ENCODE peak calls at places on chromosome 18, in four cellular contexts. G is A549, M is K562, C is HepG2. E is an unnamed sample.

GRCh38 chr18:28594034-28594433 is 417.1 kb upstream of the CDH2 start:
- DNase-seq in G (no peak), M (no peak), C (no peak), E (no peak)

GRCh38 chr18:74457043-74457742 is at the start of gene DIPK1C:
- DNase-seq in G (peak), M (no peak), C (no peak), E (peak)

GRCh38 chr18:48590678-48591077 is 51.8 kb downstream of the CTIF start:
- DNase-seq in G (peak), M (no peak), C (no peak), E (no peak)

GRCh38 chr18:40821596-40822243 is 1133.3 kb upstream of the PIK3C3 start:
- DNase-seq in G (no peak), M (no peak), C (no peak), E (peak)

GRCh38 chr18:41972067-41973000 is 17.3 kb downstream of the PIK3C3 start:
- DNase-seq in G (no peak), M (no peak), C (no peak), E (no peak)

GRCh38 chr18:61551586-61551985 is 218.4 kb downstream of the CDH20 start:
- DNase-seq in G (peak), M (peak), C (peak), E (no peak)

GRCh38 chr18:44197837-44198236 is 482.9 kb upstream of the SETBP1 start:
- DNase-seq in G (no peak), M (no peak), C (no peak), E (no peak)

GRCh38 chr18:47696870-47697269 is 233.6 kb downstream of the SMAD2 start:
- DNase-seq in G (no peak), M (no peak), C (no peak), E (no peak)

GRCh38 chr18:75291460-75291859 is 80.9 kb downstream of the TSHZ1 start:
- DNase-seq in G (no peak), M (no peak), C (no peak), E (no peak)

GRCh38 chr18:36688020-36688965 is 140.5 kb downstream of the TPGS2 start:
- DNase-seq in G (peak), M (peak), C (peak), E (peak)

GRCh38 chr18:79664525-79665125 is 15.0 kb upstream of the CTDP1 start:
- DNase-seq in G (peak), M (no peak), C (no peak), E (no peak)

GRCh38 chr18:47175283-47175894 is 775 bp downstream of the IER3IP1 start:
- DNase-seq in G (no peak), M (no peak), C (no peak), E (no peak)

GRCh38 chr18:39675916-39676315 is 2110.3 kb upstream of the CELF4 start:
- DNase-seq in G (no peak), M (no peak), C (no peak), E (no peak)

GRCh38 chr18:48840491-48840877 is 110.3 kb downstream of the SMAD7 start:
- DNase-seq in G (no peak), M (no peak), C (no peak), E (no peak)

GRCh38 chr18:9070212-9070611 is 32.3 kb upstream of the NDUFV2 start:
- DNase-seq in G (no peak), M (no peak), C (no peak), E (no peak)

GRCh38 chr18:986071-986470 is 81.4 kb downstream of the ADCYAP1 start:
- DNase-seq in G (no peak), M (no peak), C (no peak), E (peak)

GRCh38 chr18:68221116-68221724 is 493.7 kb downstream of the TMX3 start:
- DNase-seq in G (no peak), M (no peak), C (no peak), E (no peak)

GRCh38 chr18:75124967-75125358 is 84.0 kb downstream of the PTGR3 start:
- DNase-seq in G (no peak), M (no peak), C (no peak), E (no peak)

GRCh38 chr18:52156166-52156565 is 183.8 kb upstream of the DCC start:
- DNase-seq in G (no peak), M (no peak), C (no peak), E (no peak)

GRCh38 chr18:44758821-44759624 is 78.3 kb downstream of the SETBP1 start:
- DNase-seq in G (no peak), M (no peak), C (no peak), E (no peak)

GRCh38 chr18:25228410-25228809 is 123.6 kb downstream of the ZNF521 start:
- DNase-seq in G (no peak), M (no peak), C (no peak), E (no peak)

GRCh38 chr18:78805840-78806239 is 173.8 kb upstream of the SALL3 start:
- DNase-seq in G (no peak), M (no peak), C (no peak), E (no peak)

GRCh38 chr18:79876497-79876896 is 75.0 kb downstream of the SLC66A2 start:
- DNase-seq in G (no peak), M (no peak), C (no peak), E (no peak)

GRCh38 chr18:37641573-37641972 is 76.0 kb upstream of the CELF4 start:
- DNase-seq in G (no peak), M (no peak), C (no peak), E (no peak)

GRCh38 chr18:66533693-66534092 is 70.2 kb downstream of the CDH19 start:
- DNase-seq in G (no peak), M (no peak), C (no peak), E (no peak)

GRCh38 chr18:12531747-12532146 is 124.0 kb downstream of the PRELID3A start:
- DNase-seq in G (no peak), M (no peak), C (no peak), E (no peak)

GRCh38 chr18:48157956-48158355 is 227.5 kb upstream of the SMAD2 start:
- DNase-seq in G (no peak), M (no peak), C (no peak), E (no peak)

GRCh38 chr18:27400001-27400400 is 214.9 kb upstream of the CHST9 start:
- DNase-seq in G (no peak), M (no peak), C (no peak), E (peak)

GRCh38 chr18:5452943-5453342 is 90.9 kb downstream of the EPB41L3 start:
- DNase-seq in G (no peak), M (no peak), C (no peak), E (no peak)

GRCh38 chr18:8912348-8913057 is 190.0 kb upstream of the NDUFV2 start:
- DNase-seq in G (no peak), M (peak), C (no peak), E (peak)

GRCh38 chr18:51153659-51154371 is 43.7 kb downstream of the MEX3C start:
- DNase-seq in G (no peak), M (no peak), C (no peak), E (no peak)

GRCh38 chr18:79484661-79485621 is 89.2 kb downstream of the NFATC1 start:
- DNase-seq in G (no peak), M (no peak), C (peak), E (no peak)

GRCh38 chr18:374735-375168 is 106.9 kb upstream of the THOC1 start:
- DNase-seq in G (no peak), M (no peak), C (no peak), E (no peak)

GRCh38 chr18:63844254-63844653 is 43.3 kb upstream of the SERPINB2 start:
- DNase-seq in G (peak), M (no peak), C (no peak), E (no peak)

GRCh38 chr18:939167-939566 is 34.5 kb downstream of the ADCYAP1 start:
- DNase-seq in G (peak), M (no peak), C (no peak), E (no peak)

GRCh38 chr18:35231052-35231451 is 9.8 kb upstream of the ZNF397 start:
- DNase-seq in G (peak), M (peak), C (peak), E (peak)

GRCh38 chr18:29780814-29781213 is 1261.7 kb downstream of the DSC3 start:
- DNase-seq in G (no peak), M (no peak), C (no peak), E (no peak)

GRCh38 chr18:49843778-49844625 is 30.7 kb upstream of the ACAA2 start:
- DNase-seq in G (no peak), M (no peak), C (no peak), E (no peak)

GRCh38 chr18:49844903-49845302 is 31.6 kb upstream of the ACAA2 start:
- DNase-seq in G (no peak), M (no peak), C (no peak), E (no peak)

GRCh38 chr18:49841236-49842217 is 28.2 kb upstream of the ACAA2 start:
- DNase-seq in G (no peak), M (no peak), C (no peak), E (no peak)

GRCh38 chr18:49843131-49843530 is 29.8 kb upstream of the ACAA2 start:
- DNase-seq in G (no peak), M (no peak), C (no peak), E (no peak)

DNA sequence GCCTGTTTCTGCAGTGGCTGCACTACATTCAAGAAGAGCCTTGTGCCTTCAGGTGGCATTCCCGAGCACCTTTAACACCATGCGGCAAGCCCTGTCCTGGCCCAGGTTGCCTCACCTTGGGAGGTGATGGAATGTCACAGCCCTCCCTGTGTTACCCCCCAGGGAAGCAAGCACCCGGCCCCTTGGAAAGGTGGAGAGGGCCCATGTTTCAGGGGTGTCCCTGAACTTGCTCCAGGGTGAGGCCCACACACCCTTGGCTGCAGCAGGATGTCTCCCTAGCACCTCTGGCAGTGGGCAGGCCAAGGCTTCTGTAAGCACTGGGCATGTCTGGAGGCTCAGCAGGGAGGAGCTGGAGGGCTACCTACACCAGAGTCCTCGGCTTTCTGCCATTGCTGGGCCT is 29.3 kb upstream of the ACAA2 start:
- DNase-seq in G (no peak), M (no peak), C (no peak), E (no peak)
- TF ChIP-seq HMGXB4 in G (no peak), M (no peak), C (no peak), E (no peak)

GRCh38 chr18:2303517-2304238 is 267.6 kb downstream of the METTL4 start:
- DNase-seq in G (peak), M (no peak), C (no peak), E (no peak)
- TF ChIP-seq HMGXB4 in G (no peak), M (no peak), C (no peak), E (no peak)

GRCh38 chr18:59536181-59536580 is 161.0 kb downstream of the CCBE1 start:
- DNase-seq in G (no peak), M (no peak), C (no peak), E (no peak)
- TF ChIP-seq HMGXB4 in G (no peak), M (no peak), C (no peak), E (no peak)

DNA sequence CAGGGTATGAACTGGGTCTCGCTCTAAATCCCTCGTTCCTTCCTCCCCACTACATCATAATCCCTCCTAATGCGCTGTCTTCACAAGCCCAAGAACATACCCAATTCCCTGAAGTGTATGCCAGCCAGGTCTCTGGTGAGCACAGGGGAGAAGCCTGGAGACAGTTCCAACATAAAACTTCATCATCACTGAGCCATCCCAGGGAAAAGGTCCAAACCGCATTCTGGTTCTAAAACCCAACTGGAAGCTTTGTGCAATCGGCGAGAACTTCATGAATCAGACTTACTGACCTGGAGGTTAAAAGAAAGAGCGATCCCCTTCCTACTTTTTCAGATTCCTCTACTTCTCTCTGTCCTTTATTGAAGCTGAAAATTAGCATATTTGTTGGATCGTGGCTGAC is 132.7 kb downstream of the ALPK2 start:
- DNase-seq in G (no peak), M (no peak), C (no peak), E (no peak)
- TF ChIP-seq HMGXB4 in G (no peak), M (no peak), C (no peak), E (no peak)

GRCh38 chr18:3985664-3986063 is 469.4 kb downstream of the DLGAP1 start:
- DNase-seq in G (peak), M (no peak), C (no peak), E (no peak)

GRCh38 chr18:3982541-3982940 is 472.6 kb downstream of the DLGAP1 start:
- DNase-seq in G (no peak), M (no peak), C (no peak), E (no peak)

GRCh38 chr18:3985030-3985429 is 470.1 kb downstream of the DLGAP1 start:
- DNase-seq in G (no peak), M (no peak), C (no peak), E (no peak)

GRCh38 chr18:3984163-3984757 is 470.8 kb downstream of the DLGAP1 start:
- DNase-seq in G (no peak), M (no peak), C (no peak), E (no peak)

GRCh38 chr18:3983351-3983969 is 471.6 kb downstream of the DLGAP1 start:
- DNase-seq in G (peak), M (no peak), C (no peak), E (no peak)
- TF ChIP-seq HMGXB4 in G (no peak), M (no peak), C (no peak), E (no peak)

GRCh38 chr18:22470141-22470510 is 52.4 kb upstream of the CTAGE1 start:
- DNase-seq in G (no peak), M (no peak), C (no peak), E (no peak)
- TF ChIP-seq HMGXB4 in G (no peak), M (no peak), C (no peak), E (no peak)

DNA sequence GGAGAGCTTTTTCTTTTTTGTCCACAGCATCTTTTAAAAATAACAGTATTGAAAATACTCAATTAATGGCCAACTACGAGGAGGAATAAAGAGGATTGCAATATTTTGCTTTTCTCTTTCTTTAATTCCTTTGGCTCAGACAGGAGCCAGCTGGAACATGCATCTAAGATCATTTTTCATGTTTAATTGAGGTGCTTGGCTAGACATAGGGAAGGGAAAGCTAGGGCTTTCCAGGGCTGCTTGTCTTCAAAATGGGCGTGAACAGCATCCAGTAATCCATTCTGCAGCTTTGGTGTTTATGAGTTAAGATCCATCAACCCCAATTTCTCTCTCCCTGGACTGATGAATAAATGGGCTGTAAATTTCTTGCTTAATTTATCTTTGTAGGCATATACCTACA is 323.0 kb downstream of the PTPRM start:
- DNase-seq in G (no peak), M (no peak), C (no peak), E (no peak)
- TF ChIP-seq HMGXB4 in G (no peak), M (no peak), C (no peak), E (no peak)

DNA sequence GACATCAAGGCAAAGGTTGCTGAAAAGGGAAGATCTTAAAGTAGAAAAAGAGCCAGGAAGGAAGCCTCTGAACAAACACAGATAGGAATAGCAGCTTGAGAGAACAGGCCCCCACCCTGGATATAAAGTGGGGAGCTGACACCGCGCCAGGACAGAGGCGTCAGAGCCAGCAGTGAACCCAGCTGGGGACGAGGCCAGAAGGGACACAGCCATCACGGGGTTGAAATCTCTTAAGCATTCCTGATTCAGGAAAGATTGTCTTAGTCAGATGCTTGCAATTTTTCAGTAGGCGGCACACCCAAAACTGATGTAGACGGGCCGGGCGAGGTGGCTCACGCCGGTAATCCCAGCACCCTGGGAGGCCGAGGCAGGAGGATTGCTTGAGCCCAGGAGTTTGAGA is 93.8 kb upstream of the PHLPP1 start:
- DNase-seq in G (peak), M (no peak), C (no peak), E (no peak)
- TF ChIP-seq HMGXB4 in G (no peak), M (no peak), C (no peak), E (no peak)

DNA sequence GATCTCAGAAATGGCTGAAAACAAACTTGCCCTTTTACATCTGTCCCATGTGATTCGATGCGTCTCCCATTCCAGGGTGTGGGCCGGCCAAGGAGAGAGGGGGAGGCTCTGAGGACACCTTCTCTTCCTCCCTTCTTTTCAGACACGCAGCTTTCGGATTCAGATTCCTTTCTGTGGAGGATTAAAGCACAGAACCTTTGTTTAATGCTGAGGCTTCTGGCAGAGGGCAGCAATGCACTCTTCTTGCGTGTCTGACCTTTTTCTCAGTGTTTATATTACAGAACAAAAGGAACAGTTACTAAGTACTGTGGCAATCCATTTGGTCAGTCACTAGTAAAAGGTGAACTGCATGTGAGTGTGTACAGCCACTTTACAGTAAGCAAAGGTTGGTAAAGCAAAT is 268.9 kb upstream of the CCDC68 start:
- DNase-seq in G (peak), M (no peak), C (no peak), E (no peak)
- TF ChIP-seq HMGXB4 in G (no peak), M (no peak), C (no peak), E (no peak)

DNA sequence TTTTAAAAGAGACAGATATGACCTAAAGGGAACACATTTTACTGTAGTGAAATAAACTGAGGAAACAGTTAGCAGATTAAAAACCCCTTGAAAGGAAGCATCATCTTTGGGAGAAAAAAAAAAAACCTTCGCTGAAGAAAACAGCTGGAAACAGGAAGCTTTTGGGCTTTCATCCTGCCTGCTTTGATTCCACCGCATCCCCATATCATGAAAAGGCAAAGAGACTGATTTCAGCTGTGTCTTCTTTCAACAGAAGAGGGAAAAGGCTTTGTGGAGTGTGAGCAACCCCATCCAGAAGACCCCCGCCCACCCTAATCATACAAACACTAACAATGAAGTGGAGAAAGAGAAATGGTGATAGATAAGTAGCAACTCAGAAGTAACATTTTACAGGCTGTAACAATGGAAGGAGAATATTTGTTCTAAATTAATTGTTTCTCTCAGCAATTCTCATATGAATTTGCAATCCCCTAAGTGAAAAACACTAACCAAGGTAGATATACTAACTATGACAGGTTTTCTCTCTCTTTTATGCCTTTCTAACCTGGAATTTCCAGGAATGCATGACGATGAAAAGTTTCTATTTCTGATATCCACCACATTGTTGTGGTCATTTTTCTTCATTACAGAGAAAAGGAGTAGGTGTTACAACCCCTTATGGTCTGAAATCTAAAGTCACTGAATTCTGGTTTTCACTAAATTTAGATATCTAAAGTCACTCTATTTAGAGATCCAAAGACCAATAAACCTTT is 86.2 kb downstream of the TCF4 start:
- DNase-seq in G (no peak), M (no peak), C (no peak), E (no peak)
- TF ChIP-seq HMGXB4 in G (no peak), M (no peak), C (no peak), E (no peak)

E was measured in WTC11.